ENCODE peak calls at places on chromosomes 16 and 17, in five cellular contexts. D is small intestine, L is A549, I is right atrium auricular region, H is ovary. S is an unnamed sample. For H3K4me1, the result is how much of the 10 kb centered on the place peaks cover.

GRCh38 chr17:68461122-68461539 is 3.8 kb upstream of the WIPI1 start:
- DNase-seq in D (no peak), L (no peak), I (no peak), H (no peak), S (no peak)

GRCh38 chr17:78925662-78926555 is 722 bp upstream of the TIMP2 start:
- DNase-seq in D (no peak), L (peak), I (peak), H (peak), S (no peak)

GRCh38 chr17:3571043-3571900 is 13.7 kb upstream of the TRPV3 start:
- DNase-seq in D (no peak), L (no peak), I (no peak), H (no peak), S (no peak)

GRCh38 chr17:28421775-28422305 is 15.8 kb upstream of the SLC46A1 start:
- DNase-seq in D (no peak), L (no peak), I (no peak), H (no peak), S (no peak)

GRCh38 chr16:18979936-18980335 is 3.8 kb upstream of the TMC7 start:
- DNase-seq in D (no peak), L (no peak), I (no peak), H (no peak), S (no peak)

GRCh38 chr16:19757026-19757425 is 39.0 kb downstream of the IQCK start:
- DNase-seq in D (no peak), L (no peak), I (no peak), H (no peak), S (no peak)

GRCh38 chr17:7060165-7060890 is 16.4 kb upstream of the SLC16A11 start:
- DNase-seq in D (no peak), L (peak), I (no peak), H (no peak), S (no peak)

GRCh38 chr16:87784812-87785211 is 19.0 kb upstream of the KLHDC4 start:
- DNase-seq in D (no peak), L (no peak), I (no peak), H (no peak), S (no peak)

GRCh38 chr17:72592242-72592966 is 471.6 kb downstream of the SOX9 start:
- DNase-seq in D (peak), L (peak), I (no peak), H (no peak), S (peak)

GRCh38 chr17:10754109-10754508 is 24.3 kb upstream of the TMEM220 start:
- DNase-seq in D (peak), L (peak), I (no peak), H (peak), S (no peak)

GRCh38 chr16:69890114-69890890 is 60.8 kb upstream of the CLEC18A start:
- DNase-seq in D (peak), L (no peak), I (peak), H (peak), S (no peak)

GRCh38 chr16:29992371-29992967 is 2.9 kb downstream of the HIRIP3 start:
- DNase-seq in D (no peak), L (no peak), I (no peak), H (no peak), S (no peak)

GRCh38 chr16:27226976-27227705 is 23.8 kb downstream of the KDM8 start:
- DNase-seq in D (no peak), L (no peak), I (no peak), H (no peak), S (no peak)

GRCh38 chr17:2925011-2925410 is 128.8 kb downstream of the RAP1GAP2 start:
- DNase-seq in D (no peak), L (no peak), I (no peak), H (no peak), S (no peak)

GRCh38 chr16:87789437-87790277 is 23.9 kb upstream of the KLHDC4 start:
- DNase-seq in D (peak), L (peak), I (no peak), H (no peak), S (no peak)

GRCh38 chr16:85007815-85008214 is 3.5 kb downstream of the ZDHHC7 start:
- DNase-seq in D (no peak), L (no peak), I (no peak), H (no peak), S (no peak)
- H3K4me1 ChIP-seq in D (under half), L (half or more), I (half or more), H (under half), S (under half)

GRCh38 chr16:1535391-1536291 is 2.2 kb downstream of the TMEM204 start:
- DNase-seq in D (no peak), L (no peak), I (no peak), H (no peak), S (no peak)
- H3K4me3 ChIP-seq in D (no peak), L (no peak), I (peak), H (peak), S (peak)

GRCh38 chr17:81083125-81083765 is 48.3 kb downstream of the BAIAP2 start:
- DNase-seq in D (no peak), L (no peak), I (no peak), H (peak), S (no peak)

GRCh38 chr17:81080056-81080455 is 45.1 kb downstream of the BAIAP2 start:
- DNase-seq in D (no peak), L (no peak), I (no peak), H (no peak), S (no peak)

GRCh38 chr17:81081619-81082176 is 46.7 kb downstream of the BAIAP2 start:
- DNase-seq in D (no peak), L (no peak), I (no peak), H (no peak), S (no peak)

GRCh38 chr17:81081217-81081616 is 46.3 kb downstream of the BAIAP2 start:
- DNase-seq in D (no peak), L (no peak), I (no peak), H (no peak), S (no peak)

DNA sequence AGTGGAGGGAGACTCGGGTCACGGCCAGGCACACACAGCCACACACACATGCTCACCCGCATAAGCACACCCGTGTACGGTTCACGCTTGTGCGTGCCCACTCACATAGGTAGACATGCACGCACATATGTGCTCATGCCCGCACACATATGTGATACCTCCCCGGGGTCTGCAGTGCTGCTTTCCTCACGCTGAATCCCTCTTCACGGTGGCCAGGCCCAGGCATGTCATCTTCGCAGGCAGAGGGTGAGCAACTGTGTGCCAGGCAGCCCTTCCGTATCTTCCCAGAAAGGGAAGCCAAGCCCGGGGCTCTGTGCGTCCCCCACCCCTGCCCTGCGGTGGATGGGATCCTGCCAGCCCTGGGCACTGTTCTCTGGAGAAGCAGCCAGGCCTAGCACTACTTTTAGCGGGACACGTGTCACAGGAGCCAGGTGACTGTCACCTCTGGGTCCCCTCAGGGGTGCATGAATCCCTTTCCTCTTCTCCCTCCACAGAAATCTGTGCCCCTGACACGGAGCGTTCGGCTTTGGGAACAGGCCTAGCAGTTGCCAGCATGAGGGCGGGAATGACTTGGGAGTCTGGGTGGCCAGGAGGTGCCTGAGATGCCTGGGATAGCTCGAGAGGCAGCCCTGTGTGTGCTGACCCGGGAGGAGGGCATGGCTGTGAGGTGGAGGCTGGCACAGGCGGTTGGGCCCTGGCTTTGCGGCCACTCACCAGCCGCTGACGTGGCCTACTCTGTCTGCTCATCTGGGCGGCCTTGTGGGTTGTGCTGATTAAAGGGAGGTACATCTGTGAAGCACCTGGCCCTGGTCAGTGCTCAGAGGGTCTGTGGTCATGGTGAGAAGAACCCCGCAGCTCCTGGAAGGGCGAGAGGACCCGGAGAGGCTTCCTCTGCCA is 47.5 kb downstream of the BAIAP2 start:
- DNase-seq in D (no peak), L (no peak), I (no peak), H (no peak), S (no peak)
- H3K27ac ChIP-seq in D (no peak), L (no peak), I (peak), H (no peak), S (no peak)

GRCh38 chr17:40551874-40552768 is 13.2 kb downstream of the CCR7 start:
- DNase-seq in D (no peak), L (peak), I (peak), H (peak), S (no peak)

GRCh38 chr17:40551091-40551873 is 14.0 kb downstream of the CCR7 start:
- DNase-seq in D (no peak), L (peak), I (peak), H (peak), S (no peak)

GRCh38 chr17:40554646-40555295 is 10.5 kb downstream of the CCR7 start:
- DNase-seq in D (no peak), L (no peak), I (peak), H (peak), S (no peak)

GRCh38 chr17:40553694-40554534 is 11.4 kb downstream of the CCR7 start:
- DNase-seq in D (peak), L (no peak), I (peak), H (peak), S (no peak)

GRCh38 chr17:40552806-40553693 is 12.2 kb downstream of the CCR7 start:
- DNase-seq in D (no peak), L (no peak), I (peak), H (peak), S (no peak)
- H3K4me1 ChIP-seq in D (under half), L (half or more), I (half or more), H (half or more), S (under half)

S was measured in effector memory CD4-positive, alpha-beta T cell.